ENCODE peak calls at places on chromosome 18, in four cellular contexts. M is transverse colon; S is stimulated activated CD4-positive, alpha-beta T cell treated with anti-CD3 and anti-CD28 coated beads, Interleukin-4, amount 100 ng/mL, for 4 hours; K is esophagus squamous epithelium. U is an unnamed sample.

GRCh38 chr18:66867653-66868052 is 263.8 kb upstream of the CDH19 start:
- DNase-seq in K (no peak), S (no peak), M (no peak), U (no peak)

GRCh38 chr18:9629709-9630108 is 15.3 kb upstream of the PPP4R1 start:
- DNase-seq in M (no peak), K (no peak), S (no peak), U (no peak)

GRCh38 chr18:75203456-75204261 is 5.3 kb downstream of the PTGR3 start:
- DNase-seq in S (no peak), M (no peak), K (no peak), U (no peak)

GRCh38 chr18:50453014-50453680 is 78.3 kb downstream of the SKA1 start:
- DNase-seq in K (no peak), S (no peak), M (no peak), U (no peak)

GRCh38 chr18:76953186-76953982 is 131.0 kb downstream of the ZNF236 start:
- DNase-seq in M (peak; percentile 62), K (no peak), S (no peak), U (peak; percentile 91)

GRCh38 chr18:11005528-11005927 is 143.8 kb downstream of the PIEZO2 start:
- DNase-seq in M (peak; percentile 16), S (no peak), K (no peak), U (no peak)

GRCh38 chr18:48922801-48923730 is 27.7 kb downstream of the SMAD7 start:
- DNase-seq in M (peak; percentile 79), S (no peak), K (no peak), U (peak; percentile 71)

GRCh38 chr18:58716046-58716766 is 44.9 kb downstream of the MALT1 start:
- DNase-seq in K (no peak), S (no peak), M (no peak), U (no peak)

GRCh38 chr18:78540636-78541400 is 438.8 kb upstream of the SALL3 start:
- DNase-seq in S (no peak), M (no peak), K (no peak), U (no peak)

GRCh38 chr18:12652861-12653401 is 5.0 kb downstream of the SPIRE1 start:
- DNase-seq in K (no peak), M (no peak), S (no peak), U (no peak)